ENCODE peak calls at places on chromosomes 11 and 22, in four cellular contexts. K is pancreas, J is PC-9, U is OCI-LY7. S is an unnamed sample.

GRCh38 chr11:62710001-62710345 is 2.5 kb downstream of the GNG3 start:
- DNase-seq in J (no peak), K (no peak), U (no peak), S (no peak)

GRCh38 chr11:112963368-112963955 is 2.2 kb downstream of the NCAM1 start:
- DNase-seq in J (no peak), K (no peak), U (no peak), S (no peak)

GRCh38 chr11:17171342-17171741 is 36.4 kb downstream of the PIK3C2A start:
- DNase-seq in J (no peak), K (no peak), U (no peak), S (no peak)

GRCh38 chr22:20131856-20132685 is 467 bp downstream of the ZDHHC8 start:
- DNase-seq in K (no peak), U (no peak), J (peak; percentile 21), S (peak; percentile 56)

GRCh38 chr11:91776660-91777059 is 448.0 kb upstream of the FAT3 start:
- DNase-seq in U (no peak), J (no peak), K (peak; percentile 26), S (no peak)

GRCh38 chr11:63896071-63896470 is 20.9 kb downstream of the RCOR2 start:
- DNase-seq in J (no peak), U (no peak), K (peak; percentile 71), S (peak; percentile 72)

GRCh38 chr22:19992481-19992911 is 24.1 kb downstream of the ARVCF start:
- DNase-seq in U (no peak), K (no peak), J (no peak), S (no peak)

GRCh38 chr11:106828976-106829375 is 189.3 kb downstream of the GUCY1A2 start:
- DNase-seq in K (no peak), J (no peak), U (no peak), S (no peak)

GRCh38 chr22:48238018-48238915 is 1475.8 kb downstream of the TBC1D22A start:
- DNase-seq in K (no peak), U (no peak), J (no peak), S (no peak)

GRCh38 chr22:25363474-25363873 is 144.0 kb downstream of the CRYBB2 start:
- DNase-seq in J (no peak), K (no peak), U (no peak), S (no peak)

GRCh38 chr11:67024410-67024809 is 1.5 kb downstream of the SYT12 start:
- DNase-seq in K (no peak), U (peak; percentile 59), J (no peak), S (no peak)

GRCh38 chr11:8263109-8263768 is 439 bp downstream of the LMO1 start:
- DNase-seq in J (no peak), U (no peak), K (no peak), S (no peak)

GRCh38 chr11:9160166-9160565 is 68.8 kb upstream of the SCUBE2 start:
- DNase-seq in J (no peak), K (no peak), U (no peak), S (no peak)

GRCh38 chr11:94768602-94769511 is 701 bp downstream of the AMOTL1 start:
- DNase-seq in K (peak; percentile 49), U (no peak), J (peak; percentile 37), S (peak; percentile 35)

GRCh38 chr22:32801436-32802290 is at the start of gene TIMP3:
- DNase-seq in K (peak; percentile 31), U (no peak), J (peak; percentile 87), S (peak; percentile 76)

GRCh38 chr11:6925636-6926207 is 504 bp upstream of the ZNF215 start:
- DNase-seq in J (peak; percentile 2), U (peak; percentile 27), K (no peak), S (no peak)

GRCh38 chr11:31641477-31642062 is 132.0 kb downstream of the ELP4 start:
- DNase-seq in K (no peak), U (peak; percentile 4), J (peak; percentile 22), S (peak; percentile 30)

GRCh38 chr11:126153999-126154398 is 57.5 kb downstream of the RPUSD4 start:
- DNase-seq in U (no peak), J (peak; percentile 21), K (no peak), S (no peak)

GRCh38 chr11:68999093-68999747 is 13.8 kb downstream of the MRGPRF start:
- DNase-seq in J (no peak), U (no peak), K (no peak), S (no peak)

GRCh38 chr11:76685237-76685636 is 14.7 kb upstream of the LRRC32 start:
- DNase-seq in J (no peak), U (no peak), K (no peak), S (no peak)
- TF ChIP-seq CTCF in J (no peak), U (no peak), K (no peak), S (no peak)

DNA sequence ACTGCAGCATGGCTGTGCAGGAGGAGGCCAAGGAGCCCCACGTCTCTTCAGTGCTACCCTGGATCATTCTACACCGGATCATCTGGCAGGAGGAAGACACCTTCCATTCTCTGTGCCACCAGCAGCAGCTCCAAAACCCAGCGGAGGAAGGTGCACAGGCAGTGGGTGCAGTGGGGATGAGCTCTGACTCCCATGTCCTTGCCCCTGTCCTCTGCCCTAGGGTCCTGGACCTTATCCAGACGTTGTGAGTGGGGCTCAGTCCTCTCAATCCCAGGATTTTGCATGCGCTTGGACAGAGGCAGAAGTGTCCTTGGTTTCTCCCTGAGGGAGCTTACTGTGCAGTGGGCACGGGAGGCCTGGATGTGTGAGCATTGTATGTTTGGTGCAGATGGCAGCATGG is 61.3 kb downstream of the CABIN1 start:
- DNase-seq in J (no peak), K (no peak), U (no peak), S (no peak)
- H3K36me3 ChIP-seq in J (no peaks in the 10 kb centered on the region), K (no peaks in the 10 kb centered on the region), U (peaks cover 75% of the 10 kb centered on the region), S (peaks cover 22% of the 10 kb centered on the region)

DNA sequence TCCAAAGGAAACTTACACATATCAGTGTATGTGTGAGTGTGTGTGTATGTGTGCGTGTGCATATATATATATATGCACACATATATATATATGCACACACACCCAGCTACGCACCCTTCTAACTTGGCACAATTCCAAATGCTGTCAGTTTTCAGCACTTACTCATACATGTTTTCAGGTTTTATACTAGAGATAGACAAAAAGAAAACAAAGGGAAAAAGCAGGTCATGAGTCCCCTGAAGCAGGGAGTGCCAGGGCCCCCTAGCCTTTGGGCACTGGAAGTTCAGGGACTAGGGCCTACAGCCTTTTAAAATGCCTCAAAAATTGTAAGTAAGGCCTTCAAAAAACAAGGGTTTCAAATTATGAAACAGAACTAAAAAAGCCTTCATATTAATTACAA is 265.4 kb downstream of the CADM1 start:
- DNase-seq in U (no peak), J (no peak), K (no peak), S (no peak)
- TF ChIP-seq CTCF in U (peak; percentile 31), J (no peak), K (no peak), S (no peak)

DNA sequence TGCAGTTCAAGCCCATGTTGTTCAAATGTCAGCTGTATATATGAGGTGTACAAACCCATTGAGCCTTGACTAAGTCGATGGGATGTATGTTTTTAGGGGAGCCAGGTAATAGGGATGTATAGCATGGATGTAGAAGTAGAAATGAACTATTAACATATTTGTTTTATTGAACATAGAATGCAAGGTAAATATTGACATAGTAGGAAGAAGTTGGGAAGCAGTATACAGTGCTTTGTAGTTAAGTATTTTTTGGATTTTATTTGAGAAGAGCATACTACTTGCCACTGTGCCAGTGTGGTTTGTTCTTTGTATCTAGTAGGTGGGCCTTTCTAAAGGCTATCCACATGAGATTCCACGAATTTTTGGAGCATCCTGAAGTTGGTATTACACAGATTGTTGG is 20.8 kb upstream of the NAT10 start:
- DNase-seq in K (no peak), J (no peak), U (no peak), S (no peak)
- H3K36me3 ChIP-seq in K (no peaks in the 10 kb centered on the region), J (peaks cover 74% of the 10 kb centered on the region), U (peaks cover 99% of the 10 kb centered on the region), S (peaks cover 33% of the 10 kb centered on the region)

DNA sequence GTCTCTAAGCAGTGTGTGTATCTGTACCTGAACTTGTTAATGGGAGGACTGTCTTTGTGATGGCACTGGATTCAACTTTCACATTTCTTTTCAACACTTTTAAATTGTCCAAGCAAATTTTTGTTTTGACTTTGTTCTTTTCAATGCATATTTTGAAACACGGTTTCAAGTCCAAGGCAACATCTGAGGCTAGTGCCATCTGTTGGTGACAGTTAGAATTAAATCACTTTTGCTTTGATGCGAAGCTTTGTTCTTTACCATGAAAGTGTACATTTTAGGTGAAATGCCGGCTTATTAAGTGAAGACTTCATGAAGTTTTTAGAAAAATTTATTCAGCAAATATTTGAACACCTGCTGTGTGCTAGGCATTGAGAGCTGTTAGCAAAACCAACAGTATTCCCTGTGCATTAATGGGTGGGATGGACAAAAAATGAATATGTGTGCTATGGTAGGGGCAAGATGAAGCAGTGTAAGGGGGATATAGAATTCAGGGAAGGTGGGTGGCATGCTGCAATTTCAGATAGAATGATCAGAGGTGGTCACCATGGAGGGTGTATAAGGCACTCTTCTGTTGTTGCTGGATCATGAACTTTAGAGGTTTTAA is 70.2 kb downstream of the DDX10 start:
- DNase-seq in U (peak; percentile 53), K (no peak), J (no peak), S (no peak)
- TF ChIP-seq CTCF in U (peak; percentile 88), K (peak; percentile 34), J (peak; percentile 68), S (peak; percentile 7)

DNA sequence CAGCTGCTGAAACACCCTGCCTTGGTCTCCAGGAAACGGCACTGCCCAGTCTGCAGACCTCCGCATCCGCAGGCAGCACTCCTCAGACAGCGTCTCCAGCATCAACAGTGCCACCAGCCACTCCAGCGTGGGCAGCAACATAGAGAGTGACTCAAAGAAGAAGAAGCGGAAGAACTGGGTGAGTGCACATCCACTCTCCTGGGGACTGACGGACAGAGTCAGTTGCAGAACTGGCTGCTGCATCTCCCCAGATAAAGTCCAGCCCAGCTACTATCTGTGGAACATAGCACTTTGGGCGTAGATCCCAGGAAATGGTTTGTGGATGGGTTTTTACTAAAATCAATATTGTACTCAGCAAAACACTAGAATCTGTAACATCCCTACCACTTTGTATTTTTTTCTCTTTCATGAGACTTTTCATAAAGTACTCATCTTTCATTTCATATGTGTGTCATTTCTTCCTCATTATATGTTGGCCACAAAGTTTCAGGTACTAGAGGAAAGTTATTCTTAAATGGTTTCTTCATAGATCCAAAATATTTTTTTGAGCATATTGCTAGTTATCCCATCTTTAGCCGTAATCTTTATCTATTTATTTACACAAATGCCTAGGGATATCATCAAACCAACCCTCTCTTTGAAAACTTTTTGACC is 80.1 kb downstream of the DBX1 start:
- DNase-seq in K (no peak), J (no peak), U (no peak), S (no peak)
- H3K36me3 ChIP-seq in K (peaks cover 4% of the 10 kb centered on the region), J (peaks cover 3% of the 10 kb centered on the region), U (no peaks in the 10 kb centered on the region), S (peaks cover 15% of the 10 kb centered on the region)

DNA sequence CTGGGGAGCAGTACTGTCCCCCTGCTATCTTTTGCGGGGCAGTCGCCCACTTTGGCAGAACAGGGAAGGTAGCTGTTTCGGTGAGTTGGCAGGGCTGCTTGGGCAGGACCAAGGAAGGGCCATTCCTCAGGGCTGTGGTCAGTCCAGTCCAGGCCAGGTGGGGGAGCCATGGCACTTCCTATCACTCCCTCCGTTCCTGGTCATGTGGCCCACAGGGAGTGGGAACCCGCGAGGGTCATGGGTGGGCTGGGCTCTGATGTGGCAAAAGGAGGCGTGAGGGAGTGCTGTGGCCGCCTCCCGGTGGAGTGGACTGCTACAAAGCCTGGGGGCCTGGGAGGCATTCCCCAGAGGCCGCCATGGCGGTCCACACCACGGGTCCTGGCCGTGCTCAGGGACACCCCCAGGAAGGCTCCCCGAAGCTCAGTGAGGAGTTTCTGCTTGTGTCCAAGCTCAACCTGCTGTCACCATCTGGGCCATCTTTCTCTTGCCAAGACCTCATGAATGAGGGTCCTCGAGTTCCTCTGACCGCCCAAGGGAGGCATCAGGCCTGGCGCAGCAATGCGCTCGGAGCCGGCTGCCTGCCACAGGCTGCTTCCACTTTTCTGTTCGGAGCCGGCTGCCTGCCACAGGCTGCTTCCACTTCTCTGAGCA is 11.9 kb downstream of the CHID1 start:
- DNase-seq in J (peak; percentile 27), K (no peak), U (no peak), S (no peak)
- TF ChIP-seq CTCF in J (peak; percentile 9), K (no peak), U (no peak), S (no peak)